ENCODE peak calls at places on chromosomes 5 and 9, in five cellular contexts. X, Z, H, M and D are unnamed samples. For H3K4me1, the result is how much of the 10 kb centered on the place peaks cover.

GRCh38 chr9:117963493-117963892 is 259.3 kb downstream of the TLR4 start:
- DNase-seq in H (no peak), M (no peak), X (no peak), Z (no peak), D (no peak)

GRCh38 chr9:92728831-92729734 is 35.5 kb downstream of the BICD2 start:
- DNase-seq in Z (peak), M (no peak), X (no peak), H (peak), D (peak)

GRCh38 chr9:93198839-93199625 is 15.1 kb downstream of the WNK2 start:
- DNase-seq in X (no peak), H (no peak), Z (no peak), M (peak), D (peak)

GRCh38 chr5:152405145-152405544 is at the start of gene NMUR2:
- DNase-seq in M (no peak), Z (no peak), X (no peak), H (no peak), D (no peak)

GRCh38 chr5:134175874-134176522 is 752 bp downstream of the SKP1 start:
- DNase-seq in M (peak), H (no peak), X (no peak), Z (no peak), D (no peak)

GRCh38 chr9:136108648-136109266 is 9.9 kb downstream of the TMEM250 start:
- DNase-seq in H (no peak), X (no peak), Z (no peak), M (no peak), D (no peak)

GRCh38 chr9:116860509-116861120 is 173.5 kb downstream of the TRIM32 start:
- DNase-seq in M (peak), X (peak), H (no peak), Z (peak), D (peak)

GRCh38 chr5:154627711-154628678 is 127.2 kb upstream of the LARP1 start:
- DNase-seq in Z (no peak), M (no peak), X (no peak), H (no peak), D (no peak)

GRCh38 chr9:134960701-134961181 is 43.0 kb upstream of the FCN1 start:
- DNase-seq in X (no peak), M (no peak), Z (peak), H (no peak), D (no peak)

GRCh38 chr5:146009020-146009419 is 72.6 kb downstream of the SH3RF2 start:
- DNase-seq in M (no peak), Z (no peak), X (no peak), H (no peak), D (no peak)

GRCh38 chr5:109655841-109656240 is 33.9 kb upstream of the MAN2A1 start:
- DNase-seq in M (no peak), X (no peak), H (no peak), Z (no peak), D (no peak)

GRCh38 chr9:7097040-7097715 is 339.4 kb downstream of the KDM4C start:
- DNase-seq in M (no peak), Z (no peak), H (no peak), X (no peak), D (no peak)

GRCh38 chr9:35661756-35662350 is 3.1 kb downstream of the ARHGEF39 start:
- DNase-seq in M (no peak), H (peak), Z (no peak), X (no peak), D (no peak)

GRCh38 chr5:139668064-139668880 is 20.1 kb downstream of the CXXC5 start:
- DNase-seq in H (peak), M (no peak), X (no peak), Z (peak), D (no peak)
- H3K4me1 ChIP-seq in H (half or more), M (under half), X (under half), Z (under half), D (under half)

DNA sequence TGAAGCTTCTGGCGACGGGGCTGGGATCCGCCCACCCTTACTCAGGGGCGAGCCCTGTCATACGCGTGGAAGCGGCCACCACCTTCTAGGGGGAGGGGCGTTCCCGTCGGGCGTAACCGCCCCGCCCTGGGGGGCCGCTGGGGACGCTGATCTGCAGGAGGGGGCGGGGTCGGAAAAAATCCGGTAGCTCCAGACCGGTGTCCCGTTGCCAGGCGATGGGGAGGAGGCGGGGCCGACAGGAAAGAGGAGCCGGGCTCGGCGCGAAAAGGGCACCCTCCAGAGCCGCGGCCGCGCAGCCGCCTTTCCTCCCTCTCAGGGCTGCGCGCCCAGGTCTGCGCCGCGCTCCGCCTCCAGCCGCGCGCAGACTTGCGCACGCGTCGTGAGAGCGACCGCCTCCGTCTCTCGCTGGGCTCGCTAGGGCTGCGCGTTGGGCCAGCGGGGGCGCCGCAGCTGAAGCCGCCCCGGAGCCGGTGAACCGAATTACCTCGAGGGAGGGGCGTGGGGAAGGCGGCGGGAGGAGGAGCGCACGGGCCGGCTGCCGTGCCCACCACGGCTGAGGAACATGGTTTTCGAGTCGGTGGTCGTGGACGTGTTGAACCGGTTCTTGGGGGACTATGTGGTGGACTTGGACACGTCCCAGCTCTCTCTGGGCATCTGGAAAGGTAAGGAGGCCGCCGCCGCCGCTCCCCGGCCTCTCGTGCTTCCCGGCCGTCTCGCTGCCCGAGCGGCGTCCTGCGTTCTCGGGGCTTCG is at the start of gene VPS13A:
- DNase-seq in H (peak), X (peak), M (peak), Z (peak), D (peak)
- TF ChIP-seq CTCF in H (no peak), X (no peak), M (no peak), Z (no peak), D (peak)

GRCh38 chr9:110282023-110282766 is 25.9 kb upstream of the TXN start:
- DNase-seq in H (no peak), X (no peak), Z (no peak), M (no peak), D (no peak)
- H3K27ac ChIP-seq in H (no peak), X (no peak), Z (no peak), M (peak), D (peak)

GRCh38 chr9:5628183-5628529 is 751 bp upstream of the RIC1 start:
- DNase-seq in X (no peak), Z (no peak), M (no peak), H (no peak), D (no peak)

GRCh38 chr9:5624655-5625054 is 4.3 kb upstream of the RIC1 start:
- DNase-seq in X (no peak), Z (no peak), H (no peak), M (no peak), D (no peak)

GRCh38 chr9:5625916-5626315 is 3.0 kb upstream of the RIC1 start:
- DNase-seq in H (no peak), Z (no peak), X (no peak), M (no peak), D (no peak)

GRCh38 chr9:5628530-5629311 is at the start of gene RIC1:
- DNase-seq in X (peak), M (peak), H (peak), Z (peak), D (peak)

DNA sequence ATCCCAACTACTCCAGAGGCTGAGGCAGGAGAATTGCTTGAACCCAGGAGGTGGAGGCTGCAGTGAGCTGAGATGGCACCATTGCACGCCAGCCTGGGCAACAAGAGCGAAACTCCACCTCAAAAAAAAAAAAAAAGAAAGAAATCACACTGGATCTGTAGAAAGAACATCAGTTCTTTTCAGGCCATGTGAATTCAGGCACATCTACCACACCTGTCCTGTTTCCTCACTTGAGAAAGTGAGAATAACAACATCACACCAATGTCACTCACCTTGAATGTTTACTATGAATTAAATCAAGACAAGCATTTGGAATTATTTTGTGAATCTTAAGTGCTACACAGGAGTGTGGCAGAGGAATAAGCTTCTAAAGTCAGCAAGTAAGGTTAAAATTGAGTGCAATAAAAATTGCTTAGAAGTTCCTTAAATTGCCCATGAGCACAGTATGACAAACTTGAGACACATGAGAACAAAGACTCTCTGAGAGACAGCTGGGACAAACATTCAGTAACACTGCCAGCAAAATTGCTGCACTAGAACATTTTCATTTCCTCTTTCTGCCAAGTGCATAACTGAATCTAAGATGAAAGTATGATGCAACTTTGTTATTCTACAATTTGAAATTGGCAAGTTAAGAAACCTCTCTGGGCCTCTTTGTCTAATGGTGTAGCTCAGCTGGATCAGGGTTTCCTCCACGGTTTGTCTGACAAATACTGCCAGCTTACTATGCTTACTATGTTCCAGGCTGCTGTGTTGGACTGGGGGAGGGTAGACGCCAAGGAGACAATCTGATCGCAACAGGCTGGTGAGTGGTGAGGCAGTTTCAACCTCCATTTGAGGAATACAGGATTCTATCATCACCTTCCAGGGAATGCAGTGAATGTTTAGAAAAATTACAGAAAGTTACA is 1.9 kb upstream of the RIC1 start:
- DNase-seq in H (peak), X (peak), M (peak), Z (no peak), D (peak)
- H3K4me1 ChIP-seq in H (half or more), X (under half), M (under half), Z (under half), D (under half)

DNA sequence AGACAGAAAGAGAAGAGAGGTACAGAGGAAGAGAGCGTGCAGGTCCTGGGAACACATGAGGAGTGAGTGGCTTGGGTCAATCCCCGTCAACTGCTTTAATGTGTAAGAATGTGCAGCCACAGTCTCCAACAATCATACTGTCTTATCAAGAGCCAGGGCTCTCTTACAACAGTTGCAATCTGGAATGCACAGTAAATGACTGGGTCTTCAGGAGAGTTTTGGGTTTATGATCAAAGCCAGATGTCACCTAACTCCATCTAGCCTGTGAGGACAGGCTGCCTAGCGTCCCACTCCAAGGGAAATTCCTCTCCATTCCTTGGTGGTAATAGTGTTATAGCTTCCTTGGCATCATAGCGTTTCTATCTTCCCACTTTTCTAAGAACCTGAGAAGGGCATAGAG is 75.0 kb upstream of the TRIO start:
- DNase-seq in H (no peak), Z (no peak), X (no peak), M (no peak), D (no peak)
- TF ChIP-seq CTCF in H (no peak), Z (no peak), X (no peak), M (no peak), D (no peak)

GRCh38 chr5:141475625-141476131 is at the start of gene PCDHGC3:
- DNase-seq in X (peak), H (no peak), Z (peak), M (peak), D (peak)
- H3K27ac ChIP-seq in X (peak), H (no peak), Z (peak), M (peak), D (peak)

GRCh38 chr5:176530406-176530982 is 6.7 kb downstream of the RNF44 start:
- DNase-seq in Z (no peak), H (peak), M (no peak), X (no peak), D (no peak)

GRCh38 chr5:176530983-176531901 is 6.0 kb downstream of the RNF44 start:
- DNase-seq in M (no peak), Z (no peak), H (no peak), X (no peak), D (no peak)

GRCh38 chr5:176533390-176533789 is 3.8 kb downstream of the RNF44 start:
- DNase-seq in Z (no peak), X (no peak), H (no peak), M (no peak), D (no peak)

GRCh38 chr5:176532795-176533194 is 4.4 kb downstream of the RNF44 start:
- DNase-seq in H (no peak), M (no peak), Z (no peak), X (no peak), D (no peak)

GRCh38 chr5:176531902-176532493 is 5.2 kb downstream of the RNF44 start:
- DNase-seq in Z (no peak), H (no peak), M (no peak), X (no peak), D (no peak)
- H3K4me1 ChIP-seq in Z (half or more), H (half or more), M (under half), X (under half), D (under half)

GRCh38 chr9:68530618-68531017 is 10.1 kb downstream of the TMEM252 start:
- DNase-seq in X (no peak), Z (peak), H (no peak), M (peak), D (peak)
- TF ChIP-seq CTCF in X (no peak), Z (no peak), H (no peak), M (no peak), D (no peak)